ENCODE peak calls at places on chromosomes 5 and 9, in five cellular contexts. R is spleen, Z is tibial nerve, J is testis, M is H9. L is an unnamed sample.

GRCh38 chr5:176877793-176878331 is 21.3 kb downstream of the HK3 start:
- DNase-seq in R (no peak), Z (no peak), M (no peak), J (no peak), L (no peak)

GRCh38 chr5:6633469-6634326 is 458 bp downstream of the SRD5A1 start:
- DNase-seq in R (no peak), Z (no peak), M (peak), J (peak), L (peak)

GRCh38 chr5:160083012-160083436 is 36.2 kb downstream of the PWWP2A start:
- DNase-seq in J (no peak), Z (no peak), M (no peak), R (no peak), L (no peak)

GRCh38 chr9:14768561-14769234 is 46.2 kb upstream of the CER1 start:
- DNase-seq in Z (peak), R (no peak), J (peak), M (no peak), L (no peak)

GRCh38 chr5:152462021-152462721 is 57.1 kb upstream of the NMUR2 start:
- DNase-seq in Z (no peak), R (no peak), J (no peak), M (no peak), L (peak)

GRCh38 chr5:1312993-1313833 is 18.3 kb upstream of the TERT start:
- DNase-seq in R (peak), M (peak), Z (no peak), J (peak), L (no peak)

GRCh38 chr5:131581710-131582109 is 53.3 kb downstream of the RAPGEF6 start:
- DNase-seq in M (no peak), J (peak), Z (no peak), R (no peak), L (no peak)

GRCh38 chr5:2747372-2748179 is 3.9 kb downstream of the IRX2 start:
- DNase-seq in R (no peak), Z (no peak), M (no peak), J (no peak), L (no peak)

GRCh38 chr5:37668524-37669047 is 171.3 kb downstream of the GDNF start:
- DNase-seq in J (peak), M (no peak), R (no peak), Z (peak), L (no peak)

GRCh38 chr5:115816226-115817042 is at the start of gene CDO1:
- DNase-seq in Z (peak), J (peak), M (peak), R (peak), L (peak)

GRCh38 chr5:111707624-111708165 is 49.3 kb downstream of the NREP start:
- DNase-seq in M (no peak), Z (no peak), R (no peak), J (no peak), L (no peak)

GRCh38 chr9:70539526-70539925 is 125.1 kb upstream of the KLF9 start:
- DNase-seq in M (no peak), R (no peak), Z (no peak), J (no peak), L (no peak)

GRCh38 chr5:68817696-68818695 is 275.8 kb upstream of the SLC30A5 start:
- DNase-seq in J (no peak), R (no peak), Z (no peak), M (peak), L (no peak)

GRCh38 chr5:65742565-65743231 is 20.7 kb downstream of the NLN start:
- DNase-seq in J (no peak), R (no peak), Z (no peak), M (no peak), L (no peak)

GRCh38 chr9:127451681-127452480 is 571 bp downstream of the LRSAM1 start:
- DNase-seq in R (peak), Z (no peak), J (no peak), M (peak), L (peak)

DNA sequence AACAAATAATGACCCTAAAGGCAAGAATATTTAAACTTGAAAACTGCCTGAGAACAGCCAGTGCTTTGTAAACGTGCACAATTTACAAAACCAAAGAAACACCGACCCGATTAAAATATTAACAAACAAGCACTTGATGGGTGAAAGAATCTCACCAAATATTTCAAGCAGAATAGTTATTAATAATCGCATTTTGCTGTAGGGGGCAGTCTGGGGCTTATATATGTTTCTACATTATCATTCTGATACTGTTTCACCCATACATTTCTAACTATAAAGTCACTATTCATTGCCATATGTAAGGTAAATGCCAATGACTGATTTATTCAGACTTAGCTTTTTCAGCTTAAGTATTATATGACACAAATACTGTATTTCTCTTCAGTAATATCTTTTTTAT is 37.7 kb downstream of the UBAP2 start:
- DNase-seq in Z (peak), M (no peak), J (no peak), R (no peak), L (no peak)
- TF ChIP-seq CTCF in Z (no peak), M (peak), J (peak), R (no peak), L (peak)

GRCh38 chr9:112326194-112326593 is 7.2 kb downstream of the PTBP3 start:
- DNase-seq in Z (no peak), M (no peak), R (no peak), J (no peak), L (no peak)

GRCh38 chr9:112325600-112325999 is 7.8 kb downstream of the PTBP3 start:
- DNase-seq in Z (no peak), J (no peak), M (no peak), R (no peak), L (no peak)

GRCh38 chr9:112325127-112325526 is 8.3 kb downstream of the PTBP3 start:
- DNase-seq in M (peak), R (no peak), Z (no peak), J (no peak), L (no peak)

GRCh38 chr9:112322701-112323377 is 10.6 kb downstream of the PTBP3 start:
- DNase-seq in R (no peak), Z (no peak), J (no peak), M (no peak), L (no peak)

GRCh38 chr9:112323378-112323854 is 10.0 kb downstream of the PTBP3 start:
- DNase-seq in J (no peak), M (no peak), R (no peak), Z (no peak), L (no peak)
- TF ChIP-seq CTCF in J (no peak), M (no peak), R (no peak), Z (no peak), L (no peak)

DNA sequence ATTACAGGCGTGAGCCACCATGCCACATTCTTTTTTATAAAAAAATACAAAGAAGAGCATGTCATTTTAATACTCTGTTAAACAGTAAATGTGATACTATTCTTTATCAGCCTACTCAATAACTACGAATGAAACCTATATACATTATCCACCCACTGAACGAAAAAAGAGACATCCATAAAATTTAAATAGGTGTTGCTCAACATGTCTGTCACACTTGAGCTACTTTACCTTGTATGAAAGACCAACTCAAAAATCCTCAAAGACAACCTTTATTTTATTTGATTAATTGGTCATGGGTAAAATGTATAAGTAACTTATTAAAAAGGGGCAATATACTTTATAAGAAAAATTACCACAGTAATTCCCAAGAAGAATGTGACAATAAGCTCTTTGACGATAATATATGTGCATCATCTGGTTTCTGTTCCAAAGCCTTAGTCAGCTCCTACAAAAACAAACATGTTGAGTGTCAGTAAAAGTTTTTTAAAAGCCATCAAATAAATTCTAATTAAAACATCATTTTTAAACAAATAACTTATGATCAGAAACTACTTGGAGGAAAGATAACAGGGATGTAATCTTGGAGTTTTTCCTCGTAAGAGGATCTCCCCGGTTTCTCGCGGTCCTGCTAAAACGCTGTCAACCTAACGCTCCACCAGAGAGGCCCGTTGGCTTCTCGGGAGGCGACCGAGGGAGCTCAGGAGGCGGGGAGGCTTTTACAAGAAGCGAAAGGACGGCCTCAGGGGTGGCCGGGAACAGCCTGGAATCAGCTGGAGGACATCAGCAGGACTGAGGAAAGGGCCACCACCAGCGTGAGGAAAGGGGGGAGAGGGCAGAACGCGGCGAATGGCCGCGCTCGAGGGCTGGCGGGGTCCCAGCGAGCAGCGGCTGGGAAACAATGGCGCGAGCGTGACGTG is 13.5 kb upstream of the ANKRD18B start:
- DNase-seq in R (peak), M (peak), Z (peak), J (peak), L (peak)
- TF ChIP-seq CTCF in R (no peak), M (no peak), Z (no peak), J (no peak), L (no peak)

GRCh38 chr9:33924978-33925797 is 108.2 kb downstream of the UBE2R2 start:
- DNase-seq in Z (peak), R (no peak), M (peak), J (peak), L (peak)
- TF ChIP-seq CTCF in Z (peak), R (peak), M (peak), J (peak), L (peak)

DNA sequence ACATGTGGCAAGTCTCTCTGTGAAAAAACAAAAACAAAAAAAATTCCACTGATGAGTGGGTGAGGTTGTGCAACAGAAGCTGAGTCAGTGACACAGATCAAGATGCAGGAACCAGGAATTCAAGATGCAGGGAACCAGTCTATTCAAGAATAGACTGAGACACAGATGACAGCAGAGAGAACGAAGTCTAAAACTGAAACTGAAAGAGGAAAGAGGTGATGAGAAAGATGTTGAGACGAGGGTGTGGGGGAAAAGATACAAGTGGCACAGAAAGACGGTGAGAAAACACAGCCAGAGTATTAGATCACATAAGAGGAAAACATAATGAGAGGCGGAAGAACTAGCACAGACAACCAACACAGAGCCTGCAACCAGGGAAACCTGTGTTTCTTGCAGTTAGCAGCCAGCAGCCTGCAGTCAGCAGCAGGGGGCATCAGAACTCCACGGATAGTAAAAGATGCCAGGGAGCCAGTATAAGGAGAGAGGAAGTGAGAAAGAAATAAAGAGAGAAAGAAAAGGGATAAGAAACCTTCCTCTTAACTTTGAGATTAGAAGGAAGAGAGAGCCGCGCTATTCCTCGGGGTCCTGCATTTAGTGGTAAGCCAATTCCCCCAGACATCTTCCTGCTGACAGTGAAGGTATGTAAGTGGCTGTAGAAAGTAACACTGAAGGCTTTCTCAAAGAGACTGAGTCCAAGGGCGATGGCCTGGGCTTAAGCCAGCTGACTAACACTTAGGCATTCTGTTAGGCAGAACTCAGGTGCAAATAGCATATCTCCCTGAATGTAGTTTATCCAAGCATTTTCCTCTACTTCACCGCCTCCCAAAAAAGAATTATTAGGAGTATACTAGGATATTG is 79.0 kb downstream of the TLR4 start:
- DNase-seq in Z (peak), J (peak), R (peak), M (peak), L (peak)
- TF ChIP-seq CTCF in Z (peak), J (peak), R (peak), M (peak), L (peak)